ENCODE peak calls at places on chromosomes 2 and 18, in ten cellular contexts. S is hepatocyte, I is NB4, N is bronchial epithelial cell, X is HFFc6, J is pancreas, M is cardiac fibroblast, G is transverse colon, B is brain microvascular endothelial cell, Z is nephron progenitor cell. C is an unnamed sample.

GRCh38 chr2:134027980-134028379 is 225.9 kb upstream of the MGAT5 start:
- DNase-seq in S (no peak), I (no peak), N (no peak), X (no peak), J (no peak), M (no peak), G (no peak), B (no peak), Z (no peak), C (no peak)

GRCh38 chr2:219073413-219074129 is 12.8 kb upstream of the IHH start:
- DNase-seq in S (peak), I (peak), N (peak), X (peak), J (no peak), M (peak), G (peak), B (peak), Z (peak), C (no peak)

GRCh38 chr2:43225093-43225787 is 1.2 kb downstream of the ZFP36L2 start:
- DNase-seq in S (peak), I (peak), N (no peak), X (peak), J (peak), M (peak), G (peak), B (peak), Z (peak), C (peak)

GRCh38 chr18:1017679-1018078 is 113.0 kb downstream of the ADCYAP1 start:
- DNase-seq in S (no peak), I (no peak), N (no peak), X (no peak), J (no peak), M (no peak), G (no peak), B (no peak), Z (no peak), C (no peak)

GRCh38 chr18:67354692-67355091 is 161.8 kb downstream of the DSEL start:
- DNase-seq in S (no peak), I (no peak), N (no peak), X (no peak), J (no peak), M (no peak), G (no peak), B (no peak), Z (no peak), C (no peak)

GRCh38 chr18:10519999-10520935 is 5.6 kb upstream of the NAPG start:
- DNase-seq in S (peak), I (peak), N (peak), X (peak), J (peak), M (peak), G (peak), B (peak), Z (peak), C (no peak)

GRCh38 chr2:235247001-235247400 is 246.8 kb upstream of the AGAP1 start:
- DNase-seq in S (no peak), I (no peak), N (no peak), X (no peak), J (no peak), M (no peak), G (no peak), B (no peak), Z (no peak), C (no peak)

GRCh38 chr2:108594132-108594981 is 60.1 kb downstream of the LIMS1 start:
- DNase-seq in S (no peak), I (peak), N (peak), X (peak), J (no peak), M (peak), G (no peak), B (peak), Z (no peak), C (no peak)

GRCh38 chr18:62018761-62019041 is 125.9 kb upstream of the RNF152 start:
- DNase-seq in S (no peak), I (no peak), N (no peak), X (no peak), J (no peak), M (no peak), G (no peak), B (no peak), Z (no peak), C (no peak)

GRCh38 chr2:150473767-150474166 is 13.7 kb downstream of the RND3 start:
- DNase-seq in S (no peak), I (no peak), N (no peak), X (no peak), J (no peak), M (no peak), G (no peak), B (no peak), Z (no peak), C (no peak)

GRCh38 chr2:118224144-118224887 is 136.0 kb downstream of the INSIG2 start:
- DNase-seq in S (peak), I (peak), N (no peak), X (no peak), J (no peak), M (peak), G (peak), B (no peak), Z (peak), C (peak)

GRCh38 chr18:12377556-12378553 is 828 bp upstream of the AFG3L2 start:
- DNase-seq in S (peak), I (no peak), N (no peak), X (peak), J (no peak), M (no peak), G (no peak), B (no peak), Z (peak), C (no peak)
- TF ChIP-seq CTCF in S (no peak), I (no peak), N (no peak), X (peak), J (peak), M (no peak), G (no peak), B (peak), Z (peak), C (no peak)

GRCh38 chr18:58258707-58259342 is 214.8 kb downstream of the NEDD4L start:
- DNase-seq in S (no peak), I (no peak), N (no peak), X (no peak), J (no peak), M (peak), G (no peak), B (no peak), Z (no peak), C (no peak)
- TF ChIP-seq CTCF in S (no peak), I (no peak), N (no peak), X (no peak), J (no peak), M (no peak), G (no peak), B (no peak), Z (no peak), C (no peak)

GRCh38 chr18:55920063-55920462 is 332.1 kb upstream of the TCF4 start:
- DNase-seq in S (no peak), I (no peak), N (no peak), X (no peak), J (no peak), M (no peak), G (no peak), B (no peak), Z (no peak), C (no peak)
- TF ChIP-seq CTCF in S (no peak), I (no peak), N (no peak), X (no peak), J (no peak), M (no peak), G (no peak), B (no peak), Z (no peak), C (no peak)

DNA sequence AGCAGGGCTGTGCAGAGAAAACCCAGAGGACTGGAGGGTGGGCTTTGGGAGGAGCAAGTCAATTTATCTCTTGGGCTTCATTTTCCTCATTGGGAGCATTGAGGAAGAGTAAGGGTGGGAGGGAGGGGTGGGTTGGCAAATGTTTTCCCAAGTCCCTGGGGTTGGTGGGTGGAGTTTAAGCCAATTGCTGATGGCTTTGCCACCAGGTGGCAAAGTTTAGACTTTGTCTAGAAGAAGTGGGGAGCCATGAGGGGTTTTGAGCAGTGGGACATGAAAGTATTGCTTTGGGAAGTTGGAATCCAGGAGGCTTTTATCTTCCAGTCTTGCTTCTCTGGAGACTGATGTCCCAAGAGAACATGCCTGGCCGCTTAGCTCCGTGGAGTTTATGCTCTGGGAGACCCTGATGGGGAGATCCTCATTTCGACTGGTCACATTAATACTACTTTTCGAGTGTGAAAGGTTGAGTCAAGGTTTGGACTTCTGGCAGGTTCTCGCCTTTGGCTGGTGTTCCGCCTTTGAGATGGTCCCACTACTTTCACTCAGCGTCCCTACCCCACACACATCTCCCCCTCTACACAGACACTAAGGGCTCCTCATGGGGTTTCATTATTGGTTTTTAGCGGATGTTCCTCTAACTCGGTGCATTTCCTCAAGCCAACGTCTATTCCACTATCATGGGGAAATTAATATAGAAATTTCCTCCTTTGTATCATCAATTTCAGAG is 126.7 kb downstream of the PRKCE start:
- DNase-seq in S (no peak), I (no peak), N (no peak), X (no peak), J (no peak), M (no peak), G (no peak), B (no peak), Z (no peak), C (no peak)
- TF ChIP-seq CTCF in S (no peak), I (no peak), N (peak), X (no peak), J (no peak), M (no peak), G (no peak), B (peak), Z (no peak), C (no peak)

DNA sequence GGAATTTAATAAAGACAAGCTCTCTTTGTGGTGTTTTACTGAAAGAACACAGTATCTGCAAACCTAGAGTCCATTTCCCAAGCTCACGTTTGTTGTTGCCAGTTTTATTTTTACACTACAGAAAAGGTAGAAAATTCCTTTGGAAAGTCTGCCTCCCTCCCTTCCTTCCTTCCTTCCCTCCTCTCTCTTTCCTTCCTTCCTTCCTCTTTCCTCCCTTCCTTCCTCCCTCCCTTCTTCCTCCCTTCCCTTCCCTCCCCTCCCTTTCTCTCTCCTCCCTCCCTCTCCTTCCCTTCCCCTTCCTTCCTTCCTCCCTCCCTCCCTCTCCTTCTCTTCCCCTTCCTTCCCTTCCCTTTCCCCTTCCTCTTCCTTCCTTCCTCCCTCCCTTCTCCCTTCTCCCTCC is 136.3 kb upstream of the REV1 start:
- DNase-seq in S (no peak), I (no peak), N (no peak), X (no peak), J (no peak), M (no peak), G (no peak), B (no peak), Z (no peak), C (no peak)
- TF ChIP-seq CTCF in S (no peak), I (no peak), N (no peak), X (no peak), J (no peak), M (no peak), G (no peak), B (no peak), Z (no peak), C (no peak)

GRCh38 chr2:44247924-44248323 is 27.4 kb upstream of the SLC3A1 start:
- DNase-seq in S (no peak), I (peak), N (no peak), X (no peak), J (no peak), M (no peak), G (no peak), B (no peak), Z (no peak), C (no peak)
- TF ChIP-seq CTCF in S (peak), I (peak), N (no peak), X (peak), J (no peak), M (no peak), G (no peak), B (peak), Z (no peak), C (no peak)

GRCh38 chr2:20674974-20675679 is 8.2 kb downstream of the GDF7 start:
- DNase-seq in S (peak), I (no peak), N (peak), X (peak), J (no peak), M (peak), G (no peak), B (peak), Z (no peak), C (no peak)
- TF ChIP-seq CTCF in S (no peak), I (no peak), N (no peak), X (peak), J (no peak), M (no peak), G (no peak), B (no peak), Z (no peak), C (no peak)

C was measured in natural killer cell.